ENCODE peak calls at places on chromosomes 2 and 18, in four cellular contexts. O, B, J and S are unnamed samples.

GRCh38 chr2:121197369-121198091 is 87.5 kb downstream of the TFCP2L1 start:
- DNase-seq in O (no peak), B (peak), J (peak), S (peak)

GRCh38 chr18:61608306-61608705 is 275.1 kb downstream of the CDH20 start:
- DNase-seq in O (no peak), B (peak), J (no peak), S (no peak)

GRCh38 chr18:78192044-78192443 is 787.6 kb upstream of the SALL3 start:
- DNase-seq in O (no peak), B (no peak), J (no peak), S (peak)

GRCh38 chr2:138421971-138422335 is 79.6 kb upstream of the SPOPL start:
- DNase-seq in O (no peak), B (peak), J (no peak), S (peak)

GRCh38 chr18:42274488-42275137 is 319.6 kb downstream of the PIK3C3 start:
- DNase-seq in O (peak), B (peak), J (no peak), S (no peak)

GRCh38 chr18:49459404-49460171 is 857 bp downstream of the DYM start:
- DNase-seq in O (no peak), B (peak), J (no peak), S (no peak)

GRCh38 chr2:149132303-149132702 is 93.8 kb downstream of the LYPD6B start:
- DNase-seq in O (no peak), B (no peak), J (no peak), S (no peak)

GRCh38 chr18:74540689-74541421 is 6.6 kb downstream of the CNDP1 start:
- DNase-seq in O (no peak), B (no peak), J (no peak), S (no peak)

GRCh38 chr2:101047075-101047766 is 45.1 kb downstream of the RPL31 start:
- DNase-seq in O (no peak), B (peak), J (no peak), S (peak)

GRCh38 chr2:127107622-127107999 is 657 bp upstream of the BIN1 start:
- DNase-seq in O (no peak), B (peak), J (no peak), S (no peak)

GRCh38 chr2:109237792-109238191 is 108.8 kb downstream of the SH3RF3 start:
- DNase-seq in O (no peak), B (no peak), J (no peak), S (no peak)

GRCh38 chr2:204116154-204116792 is 179.7 kb downstream of the ICOS start:
- DNase-seq in O (no peak), B (no peak), J (no peak), S (no peak)

GRCh38 chr2:134504586-134505336 is 214.0 kb downstream of the TMEM163 start:
- DNase-seq in O (no peak), B (no peak), J (no peak), S (peak)

GRCh38 chr2:64204716-64205115 is 60.5 kb upstream of the PELI1 start:
- DNase-seq in O (no peak), B (no peak), J (no peak), S (no peak)

GRCh38 chr2:45911503-45911902 is 260.0 kb downstream of the PRKCE start:
- DNase-seq in O (no peak), B (no peak), J (no peak), S (no peak)

GRCh38 chr2:31324000-31324633 is 90.2 kb downstream of the EHD3 start:
- DNase-seq in O (no peak), B (no peak), J (no peak), S (no peak)

GRCh38 chr2:6627316-6627715 is 238.4 kb downstream of the CMPK2 start:
- DNase-seq in O (no peak), B (no peak), J (no peak), S (no peak)

GRCh38 chr2:190843874-190844699 is 36.5 kb upstream of the GLS start:
- DNase-seq in O (no peak), B (peak), J (no peak), S (peak)

GRCh38 chr2:238149841-238150572 is 8.8 kb upstream of the ERFE start:
- DNase-seq in O (no peak), B (no peak), J (no peak), S (no peak)

GRCh38 chr2:241636182-241636982 is 576 bp downstream of the THAP4 start:
- DNase-seq in O (peak), B (peak), J (peak), S (no peak)

GRCh38 chr2:187698374-187699110 is 144.3 kb upstream of the TFPI start:
- DNase-seq in O (no peak), B (peak), J (no peak), S (no peak)